ENCODE peak calls at places on chromosome 16, in four cellular contexts. H, Y, J and D are unnamed samples.

GRCh38 chr16:60648260-60648659 is 1388.0 kb downstream of the CDH8 start:
- DNase-seq in J (no peak), Y (no peak), H (no peak), D (no peak)

GRCh38 chr16:49755291-49755611 is 100.7 kb downstream of the ZNF423 start:
- DNase-seq in Y (peak), J (peak), H (no peak), D (peak)

GRCh38 chr16:83973581-83974385 is 5.7 kb downstream of the NECAB2 start:
- DNase-seq in J (no peak), Y (no peak), H (no peak), D (no peak)

GRCh38 chr16:46620265-46621005 is 744 bp downstream of the SHCBP1 start:
- DNase-seq in Y (peak), J (no peak), H (no peak), D (peak)

GRCh38 chr16:53863861-53864260 is 159.9 kb downstream of the FTO start:
- DNase-seq in H (no peak), Y (no peak), J (no peak), D (no peak)

GRCh38 chr16:49855280-49855821 is 561 bp downstream of the ZNF423 start:
- DNase-seq in J (peak), Y (peak), H (peak), D (peak)

GRCh38 chr16:54351171-54351570 is 64.6 kb upstream of the IRX3 start:
- DNase-seq in J (no peak), H (no peak), Y (no peak), D (no peak)

GRCh38 chr16:89201467-89202377 is 1.4 kb upstream of the SLC22A31 start:
- DNase-seq in J (no peak), Y (no peak), H (peak), D (peak)

GRCh38 chr16:86209202-86209601 is 301.1 kb upstream of the FOXF1 start:
- DNase-seq in J (no peak), H (no peak), Y (no peak), D (no peak)